ENCODE peak calls at places on chromosomes 1 and 21, in nine cellular contexts. One of them, this sample, is unnamed.

GRCh38 chr1:35452086-35452485 is 105.1 kb downstream of the KIAA0319L start:
- DNase-seq in mucosa of gallbladder: peak
- DNase-seq in RPMI8226: no peak
- DNase-seq in Caki2: no peak
- DNase-seq in NAMALWA: no peak
- DNase-seq in astrocyte of the spinal cord: peak
- DNase-seq in H54: no peak
- DNase-seq in fibroblast of mammary gland: peak
- DNase-seq in stimulated activated CD4-positive, alpha-beta T cell treated with anti-CD3 and anti-CD28 coated beads, Interleukin-4, amount 100 ng/mL, for 48 hours: no peak
- DNase-seq in this sample: no peak

GRCh38 chr1:54331091-54331772 is 75.0 kb downstream of the SSBP3 start:
- DNase-seq in stimulated activated CD4-positive, alpha-beta T cell treated with anti-CD3 and anti-CD28 coated beads, Interleukin-4, amount 100 ng/mL, for 48 hours: no peak
- DNase-seq in astrocyte of the spinal cord: no peak
- DNase-seq in H54: no peak
- DNase-seq in Caki2: no peak
- DNase-seq in NAMALWA: no peak
- DNase-seq in mucosa of gallbladder: no peak
- DNase-seq in fibroblast of mammary gland: peak
- DNase-seq in RPMI8226: no peak
- DNase-seq in this sample: no peak

GRCh38 chr1:198798923-198799386 is 160.1 kb downstream of the PTPRC start:
- DNase-seq in astrocyte of the spinal cord: no peak
- DNase-seq in H54: no peak
- DNase-seq in stimulated activated CD4-positive, alpha-beta T cell treated with anti-CD3 and anti-CD28 coated beads, Interleukin-4, amount 100 ng/mL, for 48 hours: no peak
- DNase-seq in NAMALWA: no peak
- DNase-seq in fibroblast of mammary gland: no peak
- DNase-seq in mucosa of gallbladder: no peak
- DNase-seq in RPMI8226: no peak
- DNase-seq in Caki2: no peak
- DNase-seq in this sample: no peak

GRCh38 chr1:197614916-197615692 is 160.2 kb downstream of the DENND1B start:
- DNase-seq in fibroblast of mammary gland: peak
- DNase-seq in astrocyte of the spinal cord: peak
- DNase-seq in stimulated activated CD4-positive, alpha-beta T cell treated with anti-CD3 and anti-CD28 coated beads, Interleukin-4, amount 100 ng/mL, for 48 hours: no peak
- DNase-seq in H54: no peak
- DNase-seq in NAMALWA: peak
- DNase-seq in mucosa of gallbladder: no peak
- DNase-seq in Caki2: peak
- DNase-seq in RPMI8226: peak
- DNase-seq in this sample: peak

GRCh38 chr1:220149742-220150141 is 55.8 kb downstream of the IARS2 start:
- DNase-seq in Caki2: no peak
- DNase-seq in fibroblast of mammary gland: no peak
- DNase-seq in stimulated activated CD4-positive, alpha-beta T cell treated with anti-CD3 and anti-CD28 coated beads, Interleukin-4, amount 100 ng/mL, for 48 hours: no peak
- DNase-seq in H54: no peak
- DNase-seq in astrocyte of the spinal cord: no peak
- DNase-seq in mucosa of gallbladder: no peak
- DNase-seq in RPMI8226: no peak
- DNase-seq in NAMALWA: no peak
- DNase-seq in this sample: no peak

GRCh38 chr1:52142220-52143153 is 598 bp downstream of the ZFYVE9 start:
- DNase-seq in mucosa of gallbladder: peak
- DNase-seq in NAMALWA: peak
- DNase-seq in astrocyte of the spinal cord: peak
- DNase-seq in RPMI8226: peak
- DNase-seq in fibroblast of mammary gland: peak
- DNase-seq in stimulated activated CD4-positive, alpha-beta T cell treated with anti-CD3 and anti-CD28 coated beads, Interleukin-4, amount 100 ng/mL, for 48 hours: peak
- DNase-seq in H54: peak
- DNase-seq in Caki2: peak
- DNase-seq in this sample: peak

GRCh38 chr1:40668769-40669525 is 3.5 kb upstream of the RIMS3 start:
- DNase-seq in NAMALWA: peak
- DNase-seq in astrocyte of the spinal cord: peak
- DNase-seq in Caki2: peak
- DNase-seq in fibroblast of mammary gland: peak
- DNase-seq in stimulated activated CD4-positive, alpha-beta T cell treated with anti-CD3 and anti-CD28 coated beads, Interleukin-4, amount 100 ng/mL, for 48 hours: peak
- DNase-seq in mucosa of gallbladder: peak
- DNase-seq in H54: peak
- DNase-seq in RPMI8226: peak
- DNase-seq in this sample: peak

GRCh38 chr21:35223480-35224156 is 174.5 kb upstream of the RUNX1 start:
- DNase-seq in mucosa of gallbladder: no peak
- DNase-seq in fibroblast of mammary gland: peak
- DNase-seq in Caki2: no peak
- DNase-seq in stimulated activated CD4-positive, alpha-beta T cell treated with anti-CD3 and anti-CD28 coated beads, Interleukin-4, amount 100 ng/mL, for 48 hours: no peak
- DNase-seq in RPMI8226: peak
- DNase-seq in H54: no peak
- DNase-seq in astrocyte of the spinal cord: no peak
- DNase-seq in NAMALWA: no peak
- DNase-seq in this sample: no peak

GRCh38 chr1:100631015-100631521 is 88.5 kb upstream of the VCAM1 start:
- DNase-seq in stimulated activated CD4-positive, alpha-beta T cell treated with anti-CD3 and anti-CD28 coated beads, Interleukin-4, amount 100 ng/mL, for 48 hours: no peak
- DNase-seq in mucosa of gallbladder: no peak
- DNase-seq in fibroblast of mammary gland: peak
- DNase-seq in RPMI8226: no peak
- DNase-seq in H54: peak
- DNase-seq in NAMALWA: no peak
- DNase-seq in astrocyte of the spinal cord: peak
- DNase-seq in Caki2: peak
- DNase-seq in this sample: no peak

GRCh38 chr1:53467391-53467790 is 8.2 kb downstream of the DMRTB1 start:
- DNase-seq in RPMI8226: no peak
- DNase-seq in astrocyte of the spinal cord: no peak
- DNase-seq in Caki2: no peak
- DNase-seq in fibroblast of mammary gland: no peak
- DNase-seq in mucosa of gallbladder: no peak
- DNase-seq in H54: no peak
- DNase-seq in stimulated activated CD4-positive, alpha-beta T cell treated with anti-CD3 and anti-CD28 coated beads, Interleukin-4, amount 100 ng/mL, for 48 hours: no peak
- DNase-seq in NAMALWA: no peak
- DNase-seq in this sample: no peak

GRCh38 chr1:185938396-185938795 is 204.2 kb downstream of the HMCN1 start:
- DNase-seq in RPMI8226: no peak
- DNase-seq in fibroblast of mammary gland: peak
- DNase-seq in stimulated activated CD4-positive, alpha-beta T cell treated with anti-CD3 and anti-CD28 coated beads, Interleukin-4, amount 100 ng/mL, for 48 hours: no peak
- DNase-seq in mucosa of gallbladder: no peak
- DNase-seq in NAMALWA: no peak
- DNase-seq in Caki2: no peak
- DNase-seq in H54: no peak
- DNase-seq in astrocyte of the spinal cord: peak
- DNase-seq in this sample: no peak

GRCh38 chr1:108569097-108569728 is 9.3 kb downstream of the EEIG2 start:
- DNase-seq in Caki2: no peak
- DNase-seq in mucosa of gallbladder: no peak
- DNase-seq in stimulated activated CD4-positive, alpha-beta T cell treated with anti-CD3 and anti-CD28 coated beads, Interleukin-4, amount 100 ng/mL, for 48 hours: no peak
- DNase-seq in RPMI8226: no peak
- DNase-seq in fibroblast of mammary gland: no peak
- DNase-seq in astrocyte of the spinal cord: no peak
- DNase-seq in H54: no peak
- DNase-seq in NAMALWA: no peak
- DNase-seq in this sample: no peak

GRCh38 chr1:235079443-235079967 is 49.1 kb downstream of the TOMM20 start:
- DNase-seq in NAMALWA: no peak
- DNase-seq in RPMI8226: peak
- DNase-seq in mucosa of gallbladder: peak
- DNase-seq in fibroblast of mammary gland: peak
- DNase-seq in Caki2: peak
- DNase-seq in H54: no peak
- DNase-seq in astrocyte of the spinal cord: peak
- DNase-seq in stimulated activated CD4-positive, alpha-beta T cell treated with anti-CD3 and anti-CD28 coated beads, Interleukin-4, amount 100 ng/mL, for 48 hours: no peak
- DNase-seq in this sample: no peak

GRCh38 chr1:229230893-229231753 is 39.8 kb upstream of the RAB4A start:
- DNase-seq in astrocyte of the spinal cord: peak
- DNase-seq in stimulated activated CD4-positive, alpha-beta T cell treated with anti-CD3 and anti-CD28 coated beads, Interleukin-4, amount 100 ng/mL, for 48 hours: no peak
- DNase-seq in fibroblast of mammary gland: no peak
- DNase-seq in mucosa of gallbladder: no peak
- DNase-seq in NAMALWA: no peak
- DNase-seq in RPMI8226: no peak
- DNase-seq in H54: peak
- DNase-seq in Caki2: no peak
- DNase-seq in this sample: no peak

GRCh38 chr1:52669696-52670095 is 28.5 kb downstream of the COA7 start:
- DNase-seq in astrocyte of the spinal cord: no peak
- DNase-seq in H54: no peak
- DNase-seq in fibroblast of mammary gland: no peak
- DNase-seq in mucosa of gallbladder: no peak
- DNase-seq in NAMALWA: no peak
- DNase-seq in stimulated activated CD4-positive, alpha-beta T cell treated with anti-CD3 and anti-CD28 coated beads, Interleukin-4, amount 100 ng/mL, for 48 hours: no peak
- DNase-seq in RPMI8226: no peak
- DNase-seq in Caki2: no peak
- DNase-seq in this sample: no peak

This sample was measured in activated CD8-positive, alpha-beta T cell treated with anti-CD3 and anti-CD28 coated beads for 36 hours.